ENCODE peak calls at places on chromosome 1, in six cellular contexts. One of them, this sample, is unnamed.

GRCh38 chr1:235051521-235051920 is 77.1 kb downstream of the TOMM20 start:
- DNase-seq in cardiac muscle cell: no peak
- DNase-seq in uterus: no peak
- DNase-seq in AG09319: no peak
- DNase-seq in pancreas: no peak
- DNase-seq in thyroid gland: peak; percentile 27
- DNase-seq in this sample: no peak

GRCh38 chr1:221166559-221167318 is 287.5 kb downstream of the HLX start:
- DNase-seq in cardiac muscle cell: no peak
- DNase-seq in uterus: no peak
- DNase-seq in AG09319: no peak
- DNase-seq in pancreas: no peak
- DNase-seq in thyroid gland: no peak
- DNase-seq in this sample: no peak

GRCh38 chr1:248886237-248886895 is 19.7 kb upstream of the PGBD2 start:
- DNase-seq in cardiac muscle cell: peak; percentile 68
- DNase-seq in uterus: no peak
- DNase-seq in AG09319: no peak
- DNase-seq in pancreas: no peak
- DNase-seq in thyroid gland: no peak
- DNase-seq in this sample: no peak

GRCh38 chr1:15288173-15288926 is 41.3 kb downstream of the FHAD1 start:
- DNase-seq in cardiac muscle cell: no peak
- DNase-seq in uterus: no peak
- DNase-seq in AG09319: no peak
- DNase-seq in pancreas: no peak
- DNase-seq in thyroid gland: no peak
- DNase-seq in this sample: no peak

GRCh38 chr1:202998836-202999750 is 8.1 kb upstream of the TMEM183A start:
- DNase-seq in cardiac muscle cell: peak; percentile 68
- DNase-seq in uterus: peak; percentile 24
- DNase-seq in AG09319: peak; percentile 2
- DNase-seq in pancreas: no peak
- DNase-seq in thyroid gland: peak; percentile 47
- DNase-seq in this sample: no peak

GRCh38 chr1:165539908-165540307 is 3.9 kb upstream of the LRRC52 start:
- DNase-seq in cardiac muscle cell: no peak
- DNase-seq in uterus: no peak
- DNase-seq in AG09319: no peak
- DNase-seq in pancreas: no peak
- DNase-seq in thyroid gland: no peak
- DNase-seq in this sample: no peak

GRCh38 chr1:33342041-33342723 is 21.3 kb upstream of the A3GALT2 start:
- DNase-seq in cardiac muscle cell: peak; percentile 98
- DNase-seq in uterus: peak; percentile 75
- DNase-seq in AG09319: peak; percentile 93
- DNase-seq in pancreas: no peak
- DNase-seq in thyroid gland: peak; percentile 91
- DNase-seq in this sample: peak; percentile 80

GRCh38 chr1:199574949-199575348 is 452.6 kb upstream of the NR5A2 start:
- DNase-seq in cardiac muscle cell: no peak
- DNase-seq in uterus: no peak
- DNase-seq in AG09319: no peak
- DNase-seq in pancreas: no peak
- DNase-seq in thyroid gland: no peak
- DNase-seq in this sample: no peak

GRCh38 chr1:80217377-80217986 is 1211.0 kb upstream of the ADGRL4 start:
- DNase-seq in cardiac muscle cell: peak; percentile 84
- DNase-seq in uterus: no peak
- DNase-seq in AG09319: peak; percentile 28
- DNase-seq in pancreas: no peak
- DNase-seq in thyroid gland: no peak
- DNase-seq in this sample: no peak

GRCh38 chr1:110338200-110339039 is 757 bp upstream of the RBM15 start:
- DNase-seq in cardiac muscle cell: peak; percentile 100
- DNase-seq in uterus: peak; percentile 95
- DNase-seq in AG09319: peak; percentile 62
- DNase-seq in pancreas: peak; percentile 94
- DNase-seq in thyroid gland: peak; percentile 96
- DNase-seq in this sample: peak; percentile 92

GRCh38 chr1:25912076-25912831 is 6.0 kb upstream of the STMN1 start:
- DNase-seq in cardiac muscle cell: peak; percentile 67
- DNase-seq in uterus: no peak
- DNase-seq in AG09319: no peak
- DNase-seq in pancreas: no peak
- DNase-seq in thyroid gland: no peak
- DNase-seq in this sample: no peak

GRCh38 chr1:243582321-243582720 is 267.7 kb downstream of the AKT3 start:
- DNase-seq in cardiac muscle cell: peak; percentile 33
- DNase-seq in uterus: no peak
- DNase-seq in AG09319: no peak
- DNase-seq in pancreas: no peak
- DNase-seq in thyroid gland: no peak
- DNase-seq in this sample: no peak

GRCh38 chr1:99465176-99465900 is 180.6 kb upstream of the PALMD start:
- DNase-seq in cardiac muscle cell: peak; percentile 50
- DNase-seq in uterus: no peak
- DNase-seq in AG09319: peak; percentile 32
- DNase-seq in pancreas: no peak
- DNase-seq in thyroid gland: no peak
- DNase-seq in this sample: no peak

GRCh38 chr1:222555992-222556615 is 8.2 kb upstream of the HHIPL2 start:
- DNase-seq in cardiac muscle cell: no peak
- DNase-seq in uterus: no peak
- DNase-seq in AG09319: no peak
- DNase-seq in pancreas: no peak
- DNase-seq in thyroid gland: no peak
- DNase-seq in this sample: no peak

GRCh38 chr1:29569971-29570634 is 333.8 kb downstream of the PTPRU start:
- DNase-seq in cardiac muscle cell: no peak
- DNase-seq in uterus: no peak
- DNase-seq in AG09319: peak; percentile 34
- DNase-seq in pancreas: peak; percentile 19
- DNase-seq in thyroid gland: no peak
- DNase-seq in this sample: no peak

GRCh38 chr1:109397451-109398342 is at the start of gene SORT1:
- DNase-seq in cardiac muscle cell: peak; percentile 87
- DNase-seq in uterus: peak; percentile 79
- DNase-seq in AG09319: peak; percentile 34
- DNase-seq in pancreas: peak; percentile 92
- DNase-seq in thyroid gland: peak; percentile 88
- DNase-seq in this sample: peak; percentile 85

DNA sequence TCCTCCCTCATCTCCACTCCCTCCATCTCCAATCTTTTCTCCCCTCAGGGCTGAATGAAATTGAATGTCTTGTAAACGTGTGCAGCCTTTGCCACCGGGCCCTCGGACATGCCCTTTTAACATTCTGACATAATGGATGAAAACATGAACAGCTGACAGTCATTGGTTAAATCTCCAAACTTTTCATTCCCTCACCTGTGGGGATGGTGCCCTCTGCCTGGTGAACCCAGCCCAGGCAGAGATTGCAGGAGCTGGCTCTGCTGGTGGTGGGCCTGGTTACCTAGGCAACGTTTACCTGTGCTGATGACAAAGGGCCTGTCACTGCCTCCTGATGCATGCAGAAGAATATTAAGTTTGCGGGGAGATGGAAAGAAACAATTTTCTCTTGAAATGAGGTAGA is 21.3 kb downstream of the ST6GALNAC3 start:
- DNase-seq in cardiac muscle cell: no peak
- DNase-seq in uterus: no peak
- DNase-seq in AG09319: no peak
- DNase-seq in pancreas: no peak
- DNase-seq in thyroid gland: peak; percentile 75
- DNase-seq in this sample: no peak
- TF ChIP-seq CTCF in cardiac muscle cell: no peak
- TF ChIP-seq CTCF in uterus: no peak
- TF ChIP-seq CTCF in AG09319: no peak
- TF ChIP-seq CTCF in pancreas: no peak
- TF ChIP-seq CTCF in thyroid gland: peak; percentile 62
- TF ChIP-seq CTCF in this sample: no peak

GRCh38 chr1:229845410-229846138 is 219.5 kb downstream of the URB2 start:
- DNase-seq in cardiac muscle cell: no peak
- DNase-seq in uterus: no peak
- DNase-seq in AG09319: no peak
- DNase-seq in pancreas: no peak
- DNase-seq in thyroid gland: no peak
- DNase-seq in this sample: no peak

GRCh38 chr1:229853751-229854150 is 213.3 kb upstream of the GALNT2 start:
- DNase-seq in cardiac muscle cell: no peak
- DNase-seq in uterus: no peak
- DNase-seq in AG09319: no peak
- DNase-seq in pancreas: no peak
- DNase-seq in thyroid gland: no peak
- DNase-seq in this sample: no peak

GRCh38 chr1:229844675-229845074 is 218.6 kb downstream of the URB2 start:
- DNase-seq in cardiac muscle cell: no peak
- DNase-seq in uterus: no peak
- DNase-seq in AG09319: no peak
- DNase-seq in pancreas: no peak
- DNase-seq in thyroid gland: peak; percentile 86
- DNase-seq in this sample: no peak

GRCh38 chr1:229846351-229846750 is 220.3 kb downstream of the URB2 start:
- DNase-seq in cardiac muscle cell: no peak
- DNase-seq in uterus: no peak
- DNase-seq in AG09319: no peak
- DNase-seq in pancreas: no peak
- DNase-seq in thyroid gland: no peak
- DNase-seq in this sample: no peak

DNA sequence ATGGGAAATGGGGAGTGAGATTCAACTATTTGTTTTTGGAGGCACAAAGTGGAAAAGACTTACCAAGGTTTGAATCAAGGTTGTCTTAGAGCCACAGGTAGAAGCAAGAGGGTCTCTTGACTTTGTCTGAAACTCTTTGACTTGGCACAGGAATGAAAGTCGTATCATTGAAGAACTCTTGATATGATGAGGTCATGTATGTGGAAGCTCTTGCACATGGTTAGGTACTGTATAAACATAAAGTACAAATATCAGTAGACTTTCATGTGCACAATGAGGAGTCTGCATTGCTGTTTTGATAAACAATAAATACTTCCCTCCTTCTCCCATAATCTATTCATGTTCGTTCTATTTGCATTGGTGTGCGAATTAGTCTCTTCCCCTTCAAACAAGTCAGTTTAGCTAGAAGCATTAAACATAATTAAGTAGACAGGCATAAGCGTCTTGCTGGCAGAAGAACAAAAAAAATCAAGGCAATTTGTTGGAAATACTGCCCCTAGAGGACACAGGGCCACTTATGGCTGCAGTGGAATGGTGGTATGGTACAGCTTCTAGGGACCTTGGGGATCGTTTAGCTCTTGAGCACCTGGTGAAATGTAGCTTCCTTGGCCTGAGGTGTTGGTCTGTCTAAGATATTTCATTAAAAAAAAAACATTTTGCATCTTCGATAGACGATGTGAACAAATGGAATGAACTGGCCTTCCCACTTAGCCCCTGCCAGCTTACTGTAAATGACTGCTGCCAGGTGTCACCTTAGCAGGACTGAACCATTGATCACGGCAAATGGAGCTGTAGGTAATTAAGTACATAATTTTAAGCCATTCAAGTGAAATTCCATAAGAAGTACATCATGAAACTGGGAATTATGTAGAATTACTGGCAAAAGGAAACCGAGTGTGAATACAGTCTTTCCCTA is 218.0 kb upstream of the GALNT2 start:
- DNase-seq in cardiac muscle cell: peak; percentile 43
- DNase-seq in uterus: no peak
- DNase-seq in AG09319: no peak
- DNase-seq in pancreas: no peak
- DNase-seq in thyroid gland: no peak
- DNase-seq in this sample: no peak
- TF ChIP-seq CTCF in cardiac muscle cell: peak; percentile 61
- TF ChIP-seq CTCF in uterus: no peak
- TF ChIP-seq CTCF in AG09319: peak; percentile 14
- TF ChIP-seq CTCF in pancreas: peak; percentile 22
- TF ChIP-seq CTCF in thyroid gland: peak; percentile 48
- TF ChIP-seq CTCF in this sample: peak; percentile 39

GRCh38 chr1:91727763-91728162 is 158.2 kb downstream of the TGFBR3 start:
- DNase-seq in cardiac muscle cell: peak; percentile 51
- DNase-seq in uterus: no peak
- DNase-seq in AG09319: no peak
- DNase-seq in pancreas: no peak
- DNase-seq in thyroid gland: no peak
- DNase-seq in this sample: no peak

GRCh38 chr1:91725961-91726704 is 159.8 kb downstream of the TGFBR3 start:
- DNase-seq in cardiac muscle cell: peak; percentile 78
- DNase-seq in uterus: peak; percentile 36
- DNase-seq in AG09319: peak; percentile 86
- DNase-seq in pancreas: no peak
- DNase-seq in thyroid gland: peak; percentile 40
- DNase-seq in this sample: peak; percentile 56

GRCh38 chr1:91724644-91725043 is 161.3 kb downstream of the TGFBR3 start:
- DNase-seq in cardiac muscle cell: no peak
- DNase-seq in uterus: no peak
- DNase-seq in AG09319: no peak
- DNase-seq in pancreas: no peak
- DNase-seq in thyroid gland: no peak
- DNase-seq in this sample: no peak

GRCh38 chr1:91720044-91720443 is 165.9 kb downstream of the TGFBR3 start:
- DNase-seq in cardiac muscle cell: no peak
- DNase-seq in uterus: no peak
- DNase-seq in AG09319: no peak
- DNase-seq in pancreas: no peak
- DNase-seq in thyroid gland: no peak
- DNase-seq in this sample: no peak

DNA sequence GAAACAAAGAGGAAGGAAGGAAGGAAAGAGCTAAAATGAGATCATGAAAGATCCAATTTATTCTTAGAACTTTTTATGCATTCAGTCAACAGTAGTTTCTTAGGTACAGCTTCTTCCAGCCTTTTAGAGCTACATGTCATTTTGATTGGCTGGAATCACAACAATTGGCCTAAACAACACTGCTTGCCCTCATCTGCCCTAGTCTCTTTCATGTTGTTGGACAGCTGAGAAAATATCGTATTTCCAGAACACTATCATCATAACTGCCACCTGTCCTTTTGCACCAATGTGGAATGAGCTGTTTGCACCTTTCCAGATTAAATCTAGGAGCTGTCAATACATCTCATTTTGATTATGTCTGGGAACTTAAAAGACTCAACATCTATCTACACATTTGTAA is 161.7 kb downstream of the TGFBR3 start:
- DNase-seq in cardiac muscle cell: no peak
- DNase-seq in uterus: no peak
- DNase-seq in AG09319: no peak
- DNase-seq in pancreas: no peak
- DNase-seq in thyroid gland: no peak
- DNase-seq in this sample: no peak
- TF ChIP-seq CTCF in cardiac muscle cell: no peak
- TF ChIP-seq CTCF in uterus: no peak
- TF ChIP-seq CTCF in AG09319: no peak
- TF ChIP-seq CTCF in pancreas: no peak
- TF ChIP-seq CTCF in thyroid gland: no peak
- TF ChIP-seq CTCF in this sample: no peak

DNA sequence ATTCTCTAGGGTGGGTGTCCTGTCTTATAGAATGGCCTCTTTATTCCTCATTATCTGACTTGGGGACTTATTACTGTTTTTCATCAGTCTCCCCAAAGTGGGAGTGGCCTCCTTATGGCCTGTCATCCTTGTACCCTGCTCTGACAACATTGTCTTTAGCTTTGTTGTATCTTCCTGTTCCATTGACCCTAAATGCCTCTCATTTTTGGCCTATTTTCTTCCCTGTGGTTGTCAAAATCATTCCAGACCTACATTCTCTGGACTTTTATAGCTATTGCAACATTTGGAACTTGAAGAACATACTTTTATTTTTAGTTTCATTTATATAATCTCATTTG is 9.7 kb downstream of the SFT2D2 start:
- DNase-seq in cardiac muscle cell: peak; percentile 58
- DNase-seq in uterus: no peak
- DNase-seq in AG09319: no peak
- DNase-seq in pancreas: no peak
- DNase-seq in thyroid gland: no peak
- DNase-seq in this sample: no peak
- TF ChIP-seq CTCF in cardiac muscle cell: no peak
- TF ChIP-seq CTCF in uterus: no peak
- TF ChIP-seq CTCF in AG09319: no peak
- TF ChIP-seq CTCF in pancreas: no peak
- TF ChIP-seq CTCF in thyroid gland: no peak
- TF ChIP-seq CTCF in this sample: no peak